ENCODE peak calls at places on chromosomes 13 and 19, in four cellular contexts. One of them, this sample, is unnamed.

GRCh38 chr13:39777527-39778061 is 122.1 kb downstream of the COG6 start:
- DNase-seq in NCI-H526 treated with DMSO at 0.1 percent for 48 hours: peak
- DNase-seq in stimulated activated CD4-positive, alpha-beta T cell treated with anti-CD3 and anti-CD28 coated beads, Interleukin-4, amount 100 ng/mL, for 1 hour: peak
- DNase-seq in NCI-H187 treated with DMSO at 0.1 percent for 48 hours: no peak
- DNase-seq in this sample: no peak

GRCh38 chr19:38993271-38993670 is 17.7 kb upstream of the FBXO17 start:
- DNase-seq in NCI-H187 treated with DMSO at 0.1 percent for 48 hours: no peak
- DNase-seq in stimulated activated CD4-positive, alpha-beta T cell treated with anti-CD3 and anti-CD28 coated beads, Interleukin-4, amount 100 ng/mL, for 1 hour: no peak
- DNase-seq in NCI-H526 treated with DMSO at 0.1 percent for 48 hours: no peak
- DNase-seq in this sample: no peak

GRCh38 chr19:35342430-35342829 is 5.3 kb upstream of the FFAR1 start:
- DNase-seq in stimulated activated CD4-positive, alpha-beta T cell treated with anti-CD3 and anti-CD28 coated beads, Interleukin-4, amount 100 ng/mL, for 1 hour: no peak
- DNase-seq in NCI-H526 treated with DMSO at 0.1 percent for 48 hours: no peak
- DNase-seq in NCI-H187 treated with DMSO at 0.1 percent for 48 hours: no peak
- DNase-seq in this sample: no peak

GRCh38 chr13:49627831-49628652 is at the start of gene ARL11:
- DNase-seq in NCI-H526 treated with DMSO at 0.1 percent for 48 hours: no peak
- DNase-seq in stimulated activated CD4-positive, alpha-beta T cell treated with anti-CD3 and anti-CD28 coated beads, Interleukin-4, amount 100 ng/mL, for 1 hour: peak
- DNase-seq in NCI-H187 treated with DMSO at 0.1 percent for 48 hours: no peak
- DNase-seq in this sample: peak

GRCh38 chr19:54399189-54399588 is 16.1 kb upstream of the TTYH1 start:
- DNase-seq in NCI-H526 treated with DMSO at 0.1 percent for 48 hours: no peak
- DNase-seq in NCI-H187 treated with DMSO at 0.1 percent for 48 hours: no peak
- DNase-seq in stimulated activated CD4-positive, alpha-beta T cell treated with anti-CD3 and anti-CD28 coated beads, Interleukin-4, amount 100 ng/mL, for 1 hour: no peak
- DNase-seq in this sample: no peak

GRCh38 chr13:30047154-30047874 is 196.9 kb upstream of the UBL3 start:
- DNase-seq in NCI-H187 treated with DMSO at 0.1 percent for 48 hours: no peak
- DNase-seq in NCI-H526 treated with DMSO at 0.1 percent for 48 hours: peak
- DNase-seq in stimulated activated CD4-positive, alpha-beta T cell treated with anti-CD3 and anti-CD28 coated beads, Interleukin-4, amount 100 ng/mL, for 1 hour: no peak
- DNase-seq in this sample: no peak

GRCh38 chr13:44930907-44931676 is 58.2 kb downstream of the NUFIP1 start:
- DNase-seq in NCI-H187 treated with DMSO at 0.1 percent for 48 hours: no peak
- DNase-seq in stimulated activated CD4-positive, alpha-beta T cell treated with anti-CD3 and anti-CD28 coated beads, Interleukin-4, amount 100 ng/mL, for 1 hour: no peak
- DNase-seq in NCI-H526 treated with DMSO at 0.1 percent for 48 hours: no peak
- DNase-seq in this sample: no peak

GRCh38 chr13:113497217-113497616 is 6.7 kb upstream of the DCUN1D2 start:
- DNase-seq in NCI-H187 treated with DMSO at 0.1 percent for 48 hours: no peak
- DNase-seq in stimulated activated CD4-positive, alpha-beta T cell treated with anti-CD3 and anti-CD28 coated beads, Interleukin-4, amount 100 ng/mL, for 1 hour: no peak
- DNase-seq in NCI-H526 treated with DMSO at 0.1 percent for 48 hours: no peak
- DNase-seq in this sample: no peak

GRCh38 chr19:12985049-12985776 is 10.1 kb upstream of the NFIX start:
- DNase-seq in NCI-H526 treated with DMSO at 0.1 percent for 48 hours: no peak
- DNase-seq in NCI-H187 treated with DMSO at 0.1 percent for 48 hours: no peak
- DNase-seq in stimulated activated CD4-positive, alpha-beta T cell treated with anti-CD3 and anti-CD28 coated beads, Interleukin-4, amount 100 ng/mL, for 1 hour: no peak
- DNase-seq in this sample: no peak

GRCh38 chr13:39455534-39456175 is 147.3 kb downstream of the LHFPL6 start:
- DNase-seq in NCI-H187 treated with DMSO at 0.1 percent for 48 hours: no peak
- DNase-seq in NCI-H526 treated with DMSO at 0.1 percent for 48 hours: no peak
- DNase-seq in stimulated activated CD4-positive, alpha-beta T cell treated with anti-CD3 and anti-CD28 coated beads, Interleukin-4, amount 100 ng/mL, for 1 hour: no peak
- DNase-seq in this sample: no peak

GRCh38 chr19:50711805-50712204 is 7.8 kb downstream of the SHANK1 start:
- DNase-seq in NCI-H187 treated with DMSO at 0.1 percent for 48 hours: no peak
- DNase-seq in NCI-H526 treated with DMSO at 0.1 percent for 48 hours: no peak
- DNase-seq in stimulated activated CD4-positive, alpha-beta T cell treated with anti-CD3 and anti-CD28 coated beads, Interleukin-4, amount 100 ng/mL, for 1 hour: no peak
- DNase-seq in this sample: no peak

GRCh38 chr13:77415253-77416127 is 88.6 kb upstream of the MYCBP2 start:
- DNase-seq in NCI-H526 treated with DMSO at 0.1 percent for 48 hours: no peak
- DNase-seq in stimulated activated CD4-positive, alpha-beta T cell treated with anti-CD3 and anti-CD28 coated beads, Interleukin-4, amount 100 ng/mL, for 1 hour: no peak
- DNase-seq in NCI-H187 treated with DMSO at 0.1 percent for 48 hours: no peak
- DNase-seq in this sample: no peak

GRCh38 chr19:14940266-14940665 is 1.0 kb upstream of the OR7C2 start:
- DNase-seq in NCI-H187 treated with DMSO at 0.1 percent for 48 hours: no peak
- DNase-seq in stimulated activated CD4-positive, alpha-beta T cell treated with anti-CD3 and anti-CD28 coated beads, Interleukin-4, amount 100 ng/mL, for 1 hour: no peak
- DNase-seq in NCI-H526 treated with DMSO at 0.1 percent for 48 hours: no peak
- DNase-seq in this sample: no peak

GRCh38 chr19:18233224-18233825 is 7.1 kb upstream of the PDE4C start:
- DNase-seq in NCI-H526 treated with DMSO at 0.1 percent for 48 hours: no peak
- DNase-seq in NCI-H187 treated with DMSO at 0.1 percent for 48 hours: no peak
- DNase-seq in stimulated activated CD4-positive, alpha-beta T cell treated with anti-CD3 and anti-CD28 coated beads, Interleukin-4, amount 100 ng/mL, for 1 hour: peak
- DNase-seq in this sample: no peak

GRCh38 chr19:45071969-45072790 is 4.1 kb downstream of the ZNF296 start:
- DNase-seq in stimulated activated CD4-positive, alpha-beta T cell treated with anti-CD3 and anti-CD28 coated beads, Interleukin-4, amount 100 ng/mL, for 1 hour: no peak
- DNase-seq in NCI-H526 treated with DMSO at 0.1 percent for 48 hours: no peak
- DNase-seq in NCI-H187 treated with DMSO at 0.1 percent for 48 hours: no peak
- DNase-seq in this sample: no peak

GRCh38 chr19:54209748-54210494 is 9.3 kb downstream of the RPS9 start:
- DNase-seq in stimulated activated CD4-positive, alpha-beta T cell treated with anti-CD3 and anti-CD28 coated beads, Interleukin-4, amount 100 ng/mL, for 1 hour: no peak
- DNase-seq in NCI-H187 treated with DMSO at 0.1 percent for 48 hours: peak
- DNase-seq in NCI-H526 treated with DMSO at 0.1 percent for 48 hours: peak
- DNase-seq in this sample: no peak

GRCh38 chr19:4686700-4687099 is 16.6 kb upstream of the MYDGF start:
- DNase-seq in NCI-H526 treated with DMSO at 0.1 percent for 48 hours: no peak
- DNase-seq in stimulated activated CD4-positive, alpha-beta T cell treated with anti-CD3 and anti-CD28 coated beads, Interleukin-4, amount 100 ng/mL, for 1 hour: no peak
- DNase-seq in NCI-H187 treated with DMSO at 0.1 percent for 48 hours: no peak
- DNase-seq in this sample: no peak

GRCh38 chr19:30090476-30090875 is 148.4 kb downstream of the URI1 start:
- DNase-seq in NCI-H187 treated with DMSO at 0.1 percent for 48 hours: no peak
- DNase-seq in NCI-H526 treated with DMSO at 0.1 percent for 48 hours: no peak
- DNase-seq in stimulated activated CD4-positive, alpha-beta T cell treated with anti-CD3 and anti-CD28 coated beads, Interleukin-4, amount 100 ng/mL, for 1 hour: no peak
- DNase-seq in this sample: no peak

GRCh38 chr13:41052441-41052840 is 8.9 kb upstream of the WBP4 start:
- DNase-seq in NCI-H526 treated with DMSO at 0.1 percent for 48 hours: no peak
- DNase-seq in stimulated activated CD4-positive, alpha-beta T cell treated with anti-CD3 and anti-CD28 coated beads, Interleukin-4, amount 100 ng/mL, for 1 hour: no peak
- DNase-seq in NCI-H187 treated with DMSO at 0.1 percent for 48 hours: no peak
- DNase-seq in this sample: no peak

GRCh38 chr19:45063851-45064801 is 12.2 kb downstream of the ZNF296 start:
- DNase-seq in NCI-H187 treated with DMSO at 0.1 percent for 48 hours: no peak
- DNase-seq in stimulated activated CD4-positive, alpha-beta T cell treated with anti-CD3 and anti-CD28 coated beads, Interleukin-4, amount 100 ng/mL, for 1 hour: no peak
- DNase-seq in NCI-H526 treated with DMSO at 0.1 percent for 48 hours: no peak
- DNase-seq in this sample: no peak

GRCh38 chr19:41936416-41936850 is 8.2 kb upstream of the ERFL start:
- DNase-seq in NCI-H187 treated with DMSO at 0.1 percent for 48 hours: no peak
- DNase-seq in NCI-H526 treated with DMSO at 0.1 percent for 48 hours: no peak
- DNase-seq in stimulated activated CD4-positive, alpha-beta T cell treated with anti-CD3 and anti-CD28 coated beads, Interleukin-4, amount 100 ng/mL, for 1 hour: no peak
- DNase-seq in this sample: no peak

GRCh38 chr19:748274-748598 is 2.7 kb upstream of the MISP start:
- DNase-seq in stimulated activated CD4-positive, alpha-beta T cell treated with anti-CD3 and anti-CD28 coated beads, Interleukin-4, amount 100 ng/mL, for 1 hour: no peak
- DNase-seq in NCI-H526 treated with DMSO at 0.1 percent for 48 hours: no peak
- DNase-seq in NCI-H187 treated with DMSO at 0.1 percent for 48 hours: no peak
- DNase-seq in this sample: no peak

GRCh38 chr19:35740423-35741215 is 1.6 kb downstream of the IGFLR1 start:
- DNase-seq in NCI-H526 treated with DMSO at 0.1 percent for 48 hours: peak
- DNase-seq in NCI-H187 treated with DMSO at 0.1 percent for 48 hours: peak
- DNase-seq in stimulated activated CD4-positive, alpha-beta T cell treated with anti-CD3 and anti-CD28 coated beads, Interleukin-4, amount 100 ng/mL, for 1 hour: peak
- DNase-seq in this sample: peak

GRCh38 chr13:90968510-90968909 is 379.0 kb upstream of the MIR17HG start:
- DNase-seq in NCI-H526 treated with DMSO at 0.1 percent for 48 hours: no peak
- DNase-seq in stimulated activated CD4-positive, alpha-beta T cell treated with anti-CD3 and anti-CD28 coated beads, Interleukin-4, amount 100 ng/mL, for 1 hour: no peak
- DNase-seq in NCI-H187 treated with DMSO at 0.1 percent for 48 hours: no peak
- DNase-seq in this sample: peak

GRCh38 chr13:100728201-100728600 is 53.6 kb upstream of the TMTC4 start:
- DNase-seq in NCI-H187 treated with DMSO at 0.1 percent for 48 hours: no peak
- DNase-seq in NCI-H526 treated with DMSO at 0.1 percent for 48 hours: no peak
- DNase-seq in stimulated activated CD4-positive, alpha-beta T cell treated with anti-CD3 and anti-CD28 coated beads, Interleukin-4, amount 100 ng/mL, for 1 hour: no peak
- DNase-seq in this sample: no peak

GRCh38 chr13:29481603-29482002 is 113.9 kb downstream of the SLC7A1 start:
- DNase-seq in NCI-H526 treated with DMSO at 0.1 percent for 48 hours: no peak
- DNase-seq in NCI-H187 treated with DMSO at 0.1 percent for 48 hours: no peak
- DNase-seq in stimulated activated CD4-positive, alpha-beta T cell treated with anti-CD3 and anti-CD28 coated beads, Interleukin-4, amount 100 ng/mL, for 1 hour: no peak
- DNase-seq in this sample: no peak

GRCh38 chr13:108508263-108508662 is 121.1 kb upstream of the MYO16 start:
- DNase-seq in NCI-H187 treated with DMSO at 0.1 percent for 48 hours: no peak
- DNase-seq in NCI-H526 treated with DMSO at 0.1 percent for 48 hours: peak
- DNase-seq in stimulated activated CD4-positive, alpha-beta T cell treated with anti-CD3 and anti-CD28 coated beads, Interleukin-4, amount 100 ng/mL, for 1 hour: no peak
- DNase-seq in this sample: no peak

GRCh38 chr13:102726430-102726829 is 31.6 kb upstream of the METTL21C start:
- DNase-seq in NCI-H526 treated with DMSO at 0.1 percent for 48 hours: no peak
- DNase-seq in NCI-H187 treated with DMSO at 0.1 percent for 48 hours: no peak
- DNase-seq in stimulated activated CD4-positive, alpha-beta T cell treated with anti-CD3 and anti-CD28 coated beads, Interleukin-4, amount 100 ng/mL, for 1 hour: no peak
- DNase-seq in this sample: no peak

GRCh38 chr13:45544520-45544919 is 71.0 kb downstream of the ERICH6B start:
- DNase-seq in NCI-H187 treated with DMSO at 0.1 percent for 48 hours: no peak
- DNase-seq in NCI-H526 treated with DMSO at 0.1 percent for 48 hours: no peak
- DNase-seq in stimulated activated CD4-positive, alpha-beta T cell treated with anti-CD3 and anti-CD28 coated beads, Interleukin-4, amount 100 ng/mL, for 1 hour: no peak
- DNase-seq in this sample: no peak

GRCh38 chr19:58476498-58477015 is 405 bp downstream of the ZNF446 start:
- DNase-seq in NCI-H187 treated with DMSO at 0.1 percent for 48 hours: no peak
- DNase-seq in stimulated activated CD4-positive, alpha-beta T cell treated with anti-CD3 and anti-CD28 coated beads, Interleukin-4, amount 100 ng/mL, for 1 hour: no peak
- DNase-seq in NCI-H526 treated with DMSO at 0.1 percent for 48 hours: no peak
- DNase-seq in this sample: no peak

GRCh38 chr13:39016789-39017188 is 21.1 kb downstream of the PROSER1 start:
- DNase-seq in stimulated activated CD4-positive, alpha-beta T cell treated with anti-CD3 and anti-CD28 coated beads, Interleukin-4, amount 100 ng/mL, for 1 hour: no peak
- DNase-seq in NCI-H187 treated with DMSO at 0.1 percent for 48 hours: no peak
- DNase-seq in NCI-H526 treated with DMSO at 0.1 percent for 48 hours: peak
- DNase-seq in this sample: no peak